ENCODE peak calls at places on chromosome 11, in five cellular contexts. P, J, V, F and R are unnamed samples.

GRCh38 chr11:128379587-128380279 is 207.6 kb downstream of the ETS1 start:
- DNase-seq in F (peak), V (no peak), P (no peak), J (no peak), R (no peak)

GRCh38 chr11:104410336-104410735 is 246.4 kb upstream of the PDGFD start:
- DNase-seq in P (no peak), F (peak), V (no peak), J (no peak), R (no peak)

GRCh38 chr11:123569387-123569786 is 85.0 kb downstream of the SCN3B start:
- DNase-seq in P (no peak), V (no peak), F (no peak), J (no peak), R (no peak)

GRCh38 chr11:65338680-65339079 is 5.0 kb downstream of the DPF2 start:
- DNase-seq in V (peak), J (no peak), F (no peak), P (no peak), R (no peak)

GRCh38 chr11:62171261-62171723 is 18.7 kb upstream of the SCGB1D1 start:
- DNase-seq in P (peak), F (peak), J (peak), V (no peak), R (no peak)

GRCh38 chr11:65503923-65504670 is 5.3 kb downstream of the MALAT1 start:
- DNase-seq in V (no peak), P (no peak), F (no peak), J (no peak), R (no peak)

GRCh38 chr11:2537010-2537695 is 92.3 kb downstream of the KCNQ1 start:
- DNase-seq in J (no peak), V (no peak), F (no peak), P (no peak), R (peak)

GRCh38 chr11:121591405-121592033 is 138.8 kb upstream of the SORL1-AS1 start:
- DNase-seq in P (peak), J (peak), F (peak), V (no peak), R (peak)

GRCh38 chr11:122246885-122247284 is 130.9 kb upstream of the BLID start:
- DNase-seq in P (no peak), V (no peak), J (no peak), F (no peak), R (no peak)

GRCh38 chr11:99519095-99519494 is 498.3 kb downstream of the CNTN5 start:
- DNase-seq in P (no peak), V (no peak), J (no peak), F (no peak), R (no peak)

GRCh38 chr11:69705901-69706787 is 2.3 kb upstream of the FGF19 start:
- DNase-seq in P (no peak), V (no peak), F (no peak), J (no peak), R (no peak)

GRCh38 chr11:112334381-112334780 is 73.7 kb upstream of the PLET1 start:
- DNase-seq in V (peak), J (no peak), F (peak), P (no peak), R (no peak)

GRCh38 chr11:7546324-7546791 is 32.6 kb downstream of the PPFIBP2 start:
- DNase-seq in J (no peak), V (no peak), P (no peak), F (no peak), R (no peak)

GRCh38 chr11:7605544-7605943 is 67.8 kb downstream of the CYB5R2 start:
- DNase-seq in V (no peak), J (no peak), P (no peak), F (peak), R (no peak)

GRCh38 chr11:61700221-61700620 is 20.0 kb downstream of the DAGLA start:
- DNase-seq in J (no peak), V (peak), P (no peak), F (peak), R (no peak)

GRCh38 chr11:67098799-67099198 is 20.3 kb upstream of the KDM2A start:
- DNase-seq in F (no peak), V (no peak), J (no peak), P (no peak), R (no peak)

GRCh38 chr11:91859666-91860065 is 365.0 kb upstream of the FAT3 start:
- DNase-seq in J (no peak), V (no peak), P (no peak), F (peak), R (no peak)

GRCh38 chr11:85759915-85760314 is 51.0 kb downstream of the SYTL2 start:
- DNase-seq in J (no peak), F (peak), V (no peak), P (no peak), R (no peak)

GRCh38 chr11:118842369-118842768 is 41.3 kb upstream of the CXCR5 start:
- DNase-seq in F (peak), V (no peak), P (no peak), J (no peak), R (no peak)

GRCh38 chr11:36000616-36001190 is 56.8 kb downstream of the LDLRAD3 start:
- DNase-seq in P (no peak), J (no peak), V (no peak), F (no peak), R (no peak)

GRCh38 chr11:110777765-110778164 is 65.5 kb upstream of the ARHGAP20 start:
- DNase-seq in F (peak), P (no peak), V (no peak), J (no peak), R (peak)